ENCODE peak calls at places on chromosomes 4 and X, in four cellular contexts. O is WTC11, Y is HepG2, M is GM12878. C is an unnamed sample.

GRCh38 chr4:168811793-168812651 is 198.0 kb downstream of the CBR4 start:
- DNase-seq in Y (no peak), M (no peak), O (no peak), C (no peak)

GRCh38 chrX:9189286-9189685 is 155.4 kb upstream of the FAM9B start:
- DNase-seq in M (no peak), Y (no peak), O (no peak), C (no peak)

GRCh38 chrX:10245219-10245618 is 88.4 kb downstream of the CLCN4 start:
- DNase-seq in Y (no peak), O (no peak), M (no peak), C (no peak)

GRCh38 chrX:27391601-27392000 is 71.5 kb downstream of the PPP4R3C start:
- DNase-seq in O (no peak), M (no peak), Y (no peak), C (no peak)

GRCh38 chr4:109065006-109065405 is 237.5 kb downstream of the COL25A1 start:
- DNase-seq in Y (no peak), O (no peak), M (no peak), C (no peak)

GRCh38 chrX:14491689-14492088 is 37.6 kb upstream of the GLRA2 start:
- DNase-seq in Y (no peak), O (no peak), M (no peak), C (no peak)

GRCh38 chr4:184473265-184473514 is 1.2 kb downstream of the IRF2 start:
- DNase-seq in M (no peak), O (no peak), Y (no peak), C (no peak)

GRCh38 chr4:97987019-97987648 is 156.1 kb downstream of the STPG2 start:
- DNase-seq in O (no peak), Y (peak), M (no peak), C (no peak)

GRCh38 chrX:155262970-155263754 is 1.1 kb downstream of the RAB39B start:
- DNase-seq in O (no peak), Y (no peak), M (no peak), C (no peak)

DNA sequence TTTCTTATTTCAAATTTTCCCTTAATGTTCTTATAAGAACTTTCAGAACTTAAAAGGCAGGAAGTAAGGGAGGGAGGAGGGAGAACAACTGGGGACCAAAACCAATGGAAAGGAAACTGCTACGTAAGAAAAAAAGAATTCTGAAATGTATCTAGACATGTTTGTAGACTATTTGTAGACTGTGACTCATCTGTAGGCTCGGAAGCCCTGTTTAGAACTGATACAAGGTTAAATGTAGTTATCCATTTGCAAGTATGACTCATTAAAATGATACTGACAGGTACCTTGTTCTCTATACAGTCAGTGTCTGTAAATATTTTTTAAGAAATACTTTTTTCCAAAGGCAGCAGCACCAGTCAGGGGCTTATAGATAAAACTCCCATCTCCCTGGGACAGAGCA is 202.0 kb downstream of the DHX15 start:
- DNase-seq in Y (peak), O (no peak), M (no peak), C (no peak)
- TF ChIP-seq CBFB in Y (no peak), O (no peak), M (no peak), C (no peak)

DNA sequence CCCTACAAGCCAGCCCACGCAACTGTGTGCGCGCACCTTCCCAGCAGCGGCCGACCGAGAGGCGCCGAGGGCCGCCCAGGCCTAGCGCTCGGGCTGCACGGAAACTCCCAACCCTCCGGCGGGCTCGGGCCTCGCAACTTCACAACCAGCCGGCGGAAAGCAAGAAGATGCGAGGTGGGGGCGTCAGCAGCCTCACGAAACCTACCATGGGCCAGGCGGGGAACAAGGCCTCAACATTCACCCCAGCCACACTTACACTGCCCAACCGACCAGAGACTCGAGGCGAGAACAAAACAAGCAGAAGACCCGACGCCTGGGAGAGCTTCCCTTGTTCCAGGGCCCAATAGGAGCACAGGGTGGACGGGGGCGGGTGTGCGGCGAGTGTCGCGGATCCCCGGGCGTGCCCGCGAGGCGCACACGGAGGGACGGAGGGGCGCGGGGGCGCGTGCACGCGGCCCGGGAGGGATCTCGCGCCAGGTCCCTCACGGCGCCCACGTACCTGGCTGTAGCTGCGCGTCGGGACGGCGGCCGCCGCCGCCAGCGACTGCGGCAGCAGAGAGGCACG is 636 bp downstream of the GRSF1 start:
- DNase-seq in M (no peak), Y (peak), O (peak), C (peak)
- TF ChIP-seq CBFB in M (no peak), Y (peak), O (no peak), C (no peak)

DNA sequence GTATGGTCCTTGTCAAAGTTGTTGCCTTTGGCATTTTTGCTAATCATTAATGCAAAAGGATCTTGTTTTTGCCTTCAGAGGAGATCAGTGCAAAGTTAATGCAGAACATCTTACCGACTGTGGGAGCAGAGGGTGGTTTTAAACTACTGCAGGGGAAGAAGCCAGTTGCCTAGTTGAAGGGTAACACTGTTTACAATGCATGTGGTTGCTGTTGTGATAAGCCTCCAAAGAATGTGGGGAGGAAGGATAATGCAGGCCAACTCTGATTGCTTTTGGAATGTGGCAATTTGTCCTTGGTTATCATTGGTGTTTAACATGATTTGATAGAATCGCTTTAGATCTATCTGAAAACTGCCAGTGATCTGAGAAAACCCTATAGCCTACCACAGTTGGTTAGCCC is 204.3 kb upstream of the TLL1 start:
- DNase-seq in O (no peak), M (no peak), Y (no peak), C (no peak)
- TF ChIP-seq CBFB in O (no peak), M (no peak), Y (no peak), C (no peak)

GRCh38 chr4:151717271-151717670 is 43.5 kb downstream of the GATB start:
- DNase-seq in Y (no peak), M (no peak), O (no peak), C (no peak)

GRCh38 chr4:151716324-151716723 is 44.5 kb downstream of the GATB start:
- DNase-seq in M (no peak), O (no peak), Y (no peak), C (no peak)

GRCh38 chr4:151719935-151720334 is 40.9 kb downstream of the GATB start:
- DNase-seq in M (no peak), O (no peak), Y (no peak), C (no peak)

GRCh38 chr4:151719045-151719743 is 41.6 kb downstream of the GATB start:
- DNase-seq in Y (no peak), M (no peak), O (no peak), C (no peak)

DNA sequence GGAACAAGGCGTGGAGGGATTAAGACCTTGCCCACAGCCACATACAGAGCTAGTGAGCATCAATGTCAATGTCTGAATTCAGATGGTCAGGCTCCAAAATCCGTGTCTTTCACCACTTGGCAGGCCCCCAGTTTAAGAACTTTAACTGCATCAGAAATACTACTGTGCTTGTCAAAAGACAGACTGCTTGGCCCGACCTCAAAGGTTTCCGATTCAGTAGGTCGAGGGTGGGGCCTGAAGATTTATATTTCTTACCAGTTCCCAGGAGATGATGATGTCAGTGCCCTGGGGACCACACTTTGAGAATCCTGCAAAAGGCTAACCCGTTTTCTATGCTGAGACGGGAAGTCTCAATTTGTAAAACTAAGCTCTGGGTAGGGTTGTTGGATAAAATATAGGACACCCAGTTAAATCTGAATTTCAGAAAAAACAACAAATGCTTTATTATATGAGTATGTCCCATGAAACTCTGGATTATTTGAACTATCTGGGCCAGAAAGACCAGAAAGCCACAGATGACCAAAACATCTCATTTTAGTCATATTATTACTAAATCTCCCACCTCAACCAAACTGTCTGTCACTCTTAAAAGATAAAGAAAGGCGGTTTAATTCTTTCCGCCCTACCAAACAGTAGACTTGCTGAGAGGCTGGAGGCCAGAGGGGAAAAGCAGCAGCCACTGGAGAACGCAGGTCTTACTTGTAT is 42.7 kb downstream of the GATB start:
- DNase-seq in M (peak), Y (no peak), O (no peak), C (no peak)
- TF ChIP-seq CBFB in M (no peak), Y (no peak), O (no peak), C (no peak)

C was measured in K562.